ENCODE peak calls at places on chromosomes 6 and 20, in five cellular contexts. One of them, this sample, is unnamed.
A peak's percentile ranks its signal among the peaks of the same experiment; 100 is the strongest.

GRCh38 chr6:36104836-36105235 is 25.5 kb upstream of the MAPK13 start:
- DNase-seq in K562: no peak
- DNase-seq in H1: no peak
- DNase-seq in GM12878: no peak
- DNase-seq in HepG2: no peak
- DNase-seq in this sample: no peak

GRCh38 chr20:61937963-61938838 is 127.5 kb downstream of the TAF4 start:
- DNase-seq in K562: no peak
- DNase-seq in H1: no peak
- DNase-seq in GM12878: no peak
- DNase-seq in HepG2: no peak
- DNase-seq in this sample: no peak

GRCh38 chr20:5168582-5169396 is 42.0 kb downstream of the CDS2 start:
- DNase-seq in K562: no peak
- DNase-seq in H1: no peak
- DNase-seq in GM12878: no peak
- DNase-seq in HepG2: no peak
- DNase-seq in this sample: no peak

GRCh38 chr6:67458265-67458664 is 1176.8 kb upstream of the ADGRB3 start:
- DNase-seq in K562: peak; percentile 9
- DNase-seq in H1: no peak
- DNase-seq in GM12878: no peak
- DNase-seq in HepG2: no peak
- DNase-seq in this sample: no peak

GRCh38 chr6:3473773-3474172 is 16.9 kb upstream of the SLC22A23 start:
- DNase-seq in K562: no peak
- DNase-seq in H1: no peak
- DNase-seq in GM12878: no peak
- DNase-seq in HepG2: no peak
- DNase-seq in this sample: no peak

GRCh38 chr6:160507420-160507819 is 156.7 kb downstream of the LPA start:
- DNase-seq in K562: no peak
- DNase-seq in H1: no peak
- DNase-seq in GM12878: no peak
- DNase-seq in HepG2: peak; percentile 21
- DNase-seq in this sample: no peak

GRCh38 chr6:41502607-41503434 is 43.4 kb upstream of the FOXP4 start:
- DNase-seq in K562: no peak
- DNase-seq in H1: no peak
- DNase-seq in GM12878: no peak
- DNase-seq in HepG2: no peak
- DNase-seq in this sample: no peak

GRCh38 chr20:6496874-6497273 is 270.6 kb upstream of the BMP2 start:
- DNase-seq in K562: no peak
- DNase-seq in H1: no peak
- DNase-seq in GM12878: no peak
- DNase-seq in HepG2: no peak
- DNase-seq in this sample: no peak

GRCh38 chr20:33915726-33916331 is 77.9 kb upstream of the RALY start:
- DNase-seq in K562: peak; percentile 70
- DNase-seq in H1: no peak
- DNase-seq in GM12878: no peak
- DNase-seq in HepG2: peak; percentile 47
- DNase-seq in this sample: peak; percentile 32

GRCh38 chr6:135578976-135579375 is 81.4 kb upstream of the AHI1 start:
- DNase-seq in K562: no peak
- DNase-seq in H1: no peak
- DNase-seq in GM12878: no peak
- DNase-seq in HepG2: no peak
- DNase-seq in this sample: no peak

GRCh38 chr6:135581211-135581610 is 83.7 kb upstream of the AHI1 start:
- DNase-seq in K562: no peak
- DNase-seq in H1: no peak
- DNase-seq in GM12878: no peak
- DNase-seq in HepG2: no peak
- DNase-seq in this sample: no peak

GRCh38 chr6:135575629-135576028 is 78.1 kb upstream of the AHI1 start:
- DNase-seq in K562: no peak
- DNase-seq in H1: no peak
- DNase-seq in GM12878: no peak
- DNase-seq in HepG2: no peak
- DNase-seq in this sample: no peak

GRCh38 chr6:135576055-135576454 is 78.5 kb upstream of the AHI1 start:
- DNase-seq in K562: no peak
- DNase-seq in H1: no peak
- DNase-seq in GM12878: no peak
- DNase-seq in HepG2: no peak
- DNase-seq in this sample: peak; percentile 11

GRCh38 chr6:135577059-135577538 is 79.6 kb upstream of the AHI1 start:
- DNase-seq in K562: no peak
- DNase-seq in H1: no peak
- DNase-seq in GM12878: peak; percentile 41
- DNase-seq in HepG2: no peak
- DNase-seq in this sample: no peak
- TF ChIP-seq KDM1A in K562: no peak
- TF ChIP-seq KDM1A in H1: no peak
- TF ChIP-seq KDM1A in GM12878: no peak
- TF ChIP-seq KDM1A in HepG2: no peak
- TF ChIP-seq KDM1A in this sample: no peak

DNA sequence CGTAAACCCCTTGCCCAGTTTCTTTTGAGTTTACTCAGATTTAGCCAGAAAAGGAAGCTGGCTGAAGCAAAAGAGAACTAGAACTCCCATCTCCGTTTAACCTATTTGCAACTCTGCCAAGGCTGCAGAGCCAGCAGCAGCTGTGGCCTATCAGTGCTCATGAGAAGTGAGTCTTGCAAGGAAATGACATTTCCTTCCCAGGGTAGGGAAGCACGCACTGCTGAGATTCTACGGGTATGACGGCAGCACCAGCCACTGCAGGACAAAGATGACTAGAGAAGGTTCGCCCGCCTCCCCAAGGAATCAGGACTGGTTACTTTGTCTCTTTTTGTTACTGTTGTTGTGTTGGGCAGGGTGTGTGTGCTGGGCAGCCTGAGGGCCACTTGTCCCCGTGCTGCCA is 47.6 kb downstream of the PPP1R3G start:
- DNase-seq in K562: no peak
- DNase-seq in H1: peak; percentile 9
- DNase-seq in GM12878: peak; percentile 59
- DNase-seq in HepG2: no peak
- DNase-seq in this sample: no peak
- TF ChIP-seq RFX5 in K562: no peak
- TF ChIP-seq RFX5 in H1: no peak
- TF ChIP-seq RFX5 in GM12878: no peak
- TF ChIP-seq RFX5 in HepG2: no peak
- TF ChIP-seq RFX5 in this sample: no peak

GRCh38 chr6:74519172-74519571 is 686.7 kb downstream of the COL12A1 start:
- DNase-seq in K562: no peak
- DNase-seq in H1: no peak
- DNase-seq in GM12878: no peak
- DNase-seq in HepG2: peak; percentile 5
- DNase-seq in this sample: peak; percentile 33
- TF ChIP-seq KDM1A in K562: no peak
- TF ChIP-seq KDM1A in H1: no peak
- TF ChIP-seq KDM1A in GM12878: no peak
- TF ChIP-seq KDM1A in HepG2: no peak
- TF ChIP-seq KDM1A in this sample: no peak

GRCh38 chr6:46011241-46012085 is 4.2 kb downstream of the CLIC5 start:
- DNase-seq in K562: no peak
- DNase-seq in H1: no peak
- DNase-seq in GM12878: peak; percentile 71
- DNase-seq in HepG2: peak; percentile 34
- DNase-seq in this sample: no peak
- TF ChIP-seq RFX5 in K562: no peak
- TF ChIP-seq RFX5 in H1: no peak
- TF ChIP-seq RFX5 in GM12878: no peak
- TF ChIP-seq RFX5 in HepG2: no peak
- TF ChIP-seq RFX5 in this sample: no peak

GRCh38 chr6:39088331-39088730 is 26.7 kb downstream of the SAYSD1 start:
- DNase-seq in K562: peak; percentile 55
- DNase-seq in H1: peak; percentile 50
- DNase-seq in GM12878: no peak
- DNase-seq in HepG2: peak; percentile 39
- DNase-seq in this sample: peak; percentile 31
- TF ChIP-seq KDM1A in K562: no peak
- TF ChIP-seq KDM1A in H1: no peak
- TF ChIP-seq KDM1A in GM12878: no peak
- TF ChIP-seq KDM1A in HepG2: no peak
- TF ChIP-seq KDM1A in this sample: no peak

This sample was measured in A549.